ENCODE peak calls at places on chromosomes 12 and 14, in eight cellular contexts. L, K, A, I, Y, T, J and D are unnamed samples. For H3K27me3, the result is how much of the 10 kb centered on the place peaks cover.

GRCh38 chr12:468671-469389 is 9.1 kb downstream of the B4GALNT3 start:
- DNase-seq in L (no peak), K (peak), A (no peak), I (no peak), Y (no peak), T (no peak), J (no peak), D (peak)

GRCh38 chr14:21308132-21308478 is 28.2 kb downstream of the RPGRIP1 start:
- DNase-seq in L (no peak), K (peak), A (no peak), I (no peak), Y (peak), T (peak), J (no peak), D (peak)

GRCh38 chr14:99424306-99424877 is 56.3 kb downstream of the SETD3 start:
- DNase-seq in L (no peak), K (no peak), A (no peak), I (no peak), Y (peak), T (no peak), J (no peak), D (no peak)

GRCh38 chr12:20492251-20492728 is 124.0 kb downstream of the PDE3A start:
- DNase-seq in L (peak), K (peak), A (peak), I (no peak), Y (peak), T (no peak), J (no peak), D (no peak)

GRCh38 chr12:16171348-16171747 is 106.1 kb downstream of the SLC15A5 start:
- DNase-seq in L (no peak), K (no peak), A (no peak), I (no peak), Y (no peak), T (no peak), J (no peak), D (no peak)

GRCh38 chr14:32576088-32576795 is 247.1 kb downstream of the AKAP6 start:
- DNase-seq in L (peak), K (peak), A (peak), I (peak), Y (peak), T (peak), J (peak), D (peak)

GRCh38 chr14:41548666-41549065 is 58.0 kb upstream of the LRFN5 start:
- DNase-seq in L (peak), K (no peak), A (no peak), I (no peak), Y (no peak), T (no peak), J (no peak), D (no peak)

GRCh38 chr12:6141048-6141447 is 16.6 kb upstream of the VWF start:
- DNase-seq in L (peak), K (no peak), A (no peak), I (no peak), Y (no peak), T (no peak), J (no peak), D (no peak)

GRCh38 chr12:63961543-63961942 is 117.0 kb downstream of the SRGAP1 start:
- DNase-seq in L (no peak), K (no peak), A (no peak), I (no peak), Y (no peak), T (no peak), J (no peak), D (no peak)

GRCh38 chr12:40351976-40352375 is 127.2 kb downstream of the LRRK2 start:
- DNase-seq in L (no peak), K (no peak), A (no peak), I (no peak), Y (no peak), T (no peak), J (no peak), D (no peak)

GRCh38 chr12:72448089-72448488 is 175.9 kb downstream of the TRHDE start:
- DNase-seq in L (no peak), K (no peak), A (no peak), I (no peak), Y (no peak), T (no peak), J (no peak), D (no peak)

GRCh38 chr12:72444125-72444524 is 172.0 kb downstream of the TRHDE start:
- DNase-seq in L (no peak), K (no peak), A (no peak), I (no peak), Y (peak), T (no peak), J (no peak), D (no peak)

GRCh38 chr12:72448805-72449204 is 176.6 kb downstream of the TRHDE start:
- DNase-seq in L (no peak), K (no peak), A (no peak), I (no peak), Y (no peak), T (no peak), J (no peak), D (no peak)

GRCh38 chr12:72442217-72442616 is 170.0 kb downstream of the TRHDE start:
- DNase-seq in L (no peak), K (no peak), A (no peak), I (no peak), Y (no peak), T (no peak), J (no peak), D (no peak)

GRCh38 chr12:72444566-72444965 is 172.4 kb downstream of the TRHDE start:
- DNase-seq in L (no peak), K (no peak), A (no peak), I (no peak), Y (no peak), T (no peak), J (no peak), D (no peak)
- H3K27me3 ChIP-seq in L (under half), K (under half), A (under half), I (under half), Y (under half), T (under half), J (under half), D (under half)

DNA sequence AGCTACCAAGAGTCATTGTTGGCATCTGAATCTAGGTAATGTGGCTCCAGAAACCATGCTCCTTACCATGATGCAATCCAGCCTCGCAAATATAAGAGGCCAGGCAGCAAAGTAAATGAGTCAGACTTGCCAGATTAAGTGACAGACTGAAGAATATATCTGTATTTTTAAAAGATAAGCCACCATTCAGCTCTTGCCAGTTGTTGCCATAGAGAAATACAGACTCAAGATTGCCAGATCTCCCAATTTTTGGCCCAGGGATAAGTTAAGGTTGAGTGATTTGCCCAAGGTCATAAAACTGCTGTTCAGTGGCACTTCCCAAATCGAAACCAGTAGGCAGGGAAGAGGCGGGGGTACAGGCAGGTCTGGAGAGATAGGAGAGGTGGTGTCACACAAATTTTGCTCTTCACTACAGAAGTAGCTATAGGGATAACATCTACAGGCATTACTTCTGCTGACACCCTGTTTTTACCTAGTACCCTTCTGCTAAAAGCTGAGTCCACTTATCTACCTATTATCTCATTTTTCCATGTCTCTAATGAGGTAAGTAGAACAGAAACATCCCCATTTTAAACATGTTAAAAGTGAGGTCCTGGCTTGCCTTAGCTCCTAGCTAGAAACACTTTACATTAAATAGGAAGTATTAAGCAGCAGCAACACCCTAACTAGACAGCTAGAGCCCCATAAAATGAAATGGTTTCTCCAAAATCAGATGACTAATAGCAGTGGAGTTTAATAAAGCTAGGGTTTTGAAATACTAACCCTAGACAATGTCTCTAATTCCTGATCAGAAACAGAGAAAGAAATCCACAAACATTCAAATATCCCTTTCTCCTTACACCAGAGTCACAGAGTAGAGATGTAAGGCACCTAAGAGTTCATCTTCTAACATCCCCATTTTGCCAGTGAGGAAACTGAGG is 19.5 kb downstream of the DCAF5 start:
- DNase-seq in L (peak), K (peak), A (no peak), I (no peak), Y (no peak), T (no peak), J (peak), D (peak)
- TF ChIP-seq EZH2phosphoT487 in L (no peak), K (no peak), A (no peak), I (no peak), Y (no peak), T (no peak), J (no peak), D (no peak)

DNA sequence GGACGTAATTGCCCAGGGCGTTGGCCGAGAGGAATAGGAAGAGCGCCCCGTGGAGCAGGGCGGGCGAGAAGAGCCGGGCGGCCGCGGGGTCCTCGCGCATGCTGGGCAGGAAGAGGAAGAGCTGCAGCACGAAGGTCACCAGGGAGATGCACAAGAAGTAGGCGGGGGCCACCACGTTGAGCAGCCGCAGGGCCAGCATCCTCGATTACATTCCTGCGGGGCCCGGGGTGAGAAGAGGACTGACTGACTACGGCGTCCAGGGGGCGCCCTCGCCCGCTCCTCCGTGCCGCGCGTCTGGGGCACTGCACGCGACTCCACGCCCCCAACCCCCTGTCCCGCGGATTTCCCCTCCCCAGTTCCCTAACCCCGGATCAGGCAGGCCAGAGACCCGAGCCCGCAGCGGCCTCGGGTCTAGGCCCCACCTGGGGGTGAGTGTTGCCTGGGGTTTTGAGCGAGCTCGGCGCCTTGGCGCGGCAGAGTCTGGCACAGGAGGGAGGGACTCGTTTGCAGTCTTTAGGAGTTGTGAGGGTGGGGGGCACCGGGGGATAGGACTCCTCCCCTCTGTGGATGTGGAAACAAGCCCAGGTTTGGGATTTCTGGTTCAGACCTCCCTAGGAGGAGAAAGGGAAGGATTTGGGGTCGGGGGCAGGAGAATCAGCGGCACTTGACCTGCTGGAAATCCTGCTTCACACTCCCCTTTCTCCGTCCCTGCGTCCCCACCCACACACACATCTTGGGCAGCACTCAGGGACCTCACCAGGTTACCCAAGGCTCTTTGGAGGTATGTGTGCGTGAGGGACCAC is 1.9 kb downstream of the ZDHHC22 start:
- DNase-seq in L (peak), K (peak), A (peak), I (peak), Y (peak), T (no peak), J (peak), D (peak)
- H3K27me3 ChIP-seq in L (half or more), K (half or more), A (under half), I (half or more), Y (under half), T (under half), J (under half), D (half or more)

GRCh38 chr12:57106021-57106708 is 5.0 kb downstream of the STAT6 start:
- DNase-seq in L (no peak), K (no peak), A (no peak), I (no peak), Y (no peak), T (no peak), J (peak), D (no peak)

GRCh38 chr12:57105011-57105753 is 6.0 kb downstream of the STAT6 start:
- DNase-seq in L (no peak), K (no peak), A (no peak), I (no peak), Y (no peak), T (no peak), J (peak), D (no peak)

GRCh38 chr12:57109207-57110160 is 1.7 kb downstream of the STAT6 start:
- DNase-seq in L (peak), K (no peak), A (no peak), I (no peak), Y (no peak), T (no peak), J (peak), D (no peak)

GRCh38 chr12:57110189-57111045 is 745 bp downstream of the STAT6 start:
- DNase-seq in L (peak), K (peak), A (no peak), I (peak), Y (peak), T (peak), J (peak), D (peak)

GRCh38 chr12:57107456-57107855 is 3.7 kb downstream of the STAT6 start:
- DNase-seq in L (peak), K (no peak), A (no peak), I (no peak), Y (no peak), T (no peak), J (no peak), D (peak)
- TF ChIP-seq EZH2phosphoT487 in L (no peak), K (no peak), A (no peak), I (no peak), Y (no peak), T (no peak), J (no peak), D (no peak)

DNA sequence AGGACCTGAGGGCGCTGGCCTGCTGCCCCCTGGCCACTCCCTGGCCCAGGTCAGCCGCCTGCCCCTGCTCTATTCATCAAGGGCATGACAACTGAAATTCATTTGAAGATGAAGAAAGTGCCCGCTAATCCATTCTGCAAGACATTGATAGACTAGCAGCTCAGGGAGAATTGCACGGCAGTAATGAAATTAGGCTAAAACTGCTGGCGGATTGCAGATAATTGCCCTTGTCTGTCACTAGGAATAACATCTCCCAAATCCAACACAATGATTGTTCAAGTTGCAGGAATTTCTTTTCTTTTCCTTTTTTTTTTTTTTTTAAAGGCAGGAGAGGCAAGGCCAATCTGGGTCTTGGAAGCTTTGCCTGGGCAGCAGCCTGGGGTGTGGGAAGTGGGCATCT is 44.5 kb downstream of the MVK start:
- DNase-seq in L (no peak), K (no peak), A (no peak), I (no peak), Y (no peak), T (no peak), J (no peak), D (no peak)
- H3K27me3 ChIP-seq in L (half or more), K (half or more), A (under half), I (under half), Y (under half), T (under half), J (under half), D (under half)

DNA sequence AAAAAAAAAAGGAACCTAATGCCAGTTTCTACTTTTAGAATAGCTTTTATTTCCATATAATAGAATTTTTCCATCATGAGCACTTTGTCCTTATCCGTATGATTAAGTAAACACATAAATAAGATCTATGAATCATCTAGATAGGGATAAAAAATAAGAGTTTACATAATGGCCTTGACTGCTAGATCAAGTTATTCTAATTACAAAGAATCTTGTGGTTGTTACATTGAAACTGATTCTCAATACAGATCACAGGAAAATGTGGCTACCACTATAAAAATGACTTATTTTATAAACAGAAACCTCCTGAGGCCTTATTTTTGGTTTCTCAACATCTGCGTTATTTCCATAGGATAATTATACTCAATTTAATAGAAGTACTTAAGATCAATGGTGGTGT is 34.4 kb upstream of the NDUFA12 start:
- DNase-seq in L (no peak), K (peak), A (no peak), I (no peak), Y (no peak), T (no peak), J (no peak), D (no peak)
- TF ChIP-seq EZH2phosphoT487 in L (no peak), K (no peak), A (no peak), I (no peak), Y (no peak), T (no peak), J (no peak), D (no peak)

GRCh38 chr14:44736326-44736725 is 225.4 kb downstream of the KLHL28 start:
- DNase-seq in L (no peak), K (no peak), A (no peak), I (no peak), Y (no peak), T (no peak), J (no peak), D (no peak)
- H3K27me3 ChIP-seq in L (under half), K (under half), A (under half), I (under half), Y (under half), T (under half), J (under half), D (under half)

GRCh38 chr14:100915582-100915981 is 12.1 kb upstream of the RTL1 start:
- DNase-seq in L (peak), K (no peak), A (no peak), I (no peak), Y (no peak), T (no peak), J (no peak), D (no peak)
- TF ChIP-seq EZH2phosphoT487 in L (no peak), K (no peak), A (no peak), I (no peak), Y (no peak), T (no peak), J (no peak), D (no peak)

DNA sequence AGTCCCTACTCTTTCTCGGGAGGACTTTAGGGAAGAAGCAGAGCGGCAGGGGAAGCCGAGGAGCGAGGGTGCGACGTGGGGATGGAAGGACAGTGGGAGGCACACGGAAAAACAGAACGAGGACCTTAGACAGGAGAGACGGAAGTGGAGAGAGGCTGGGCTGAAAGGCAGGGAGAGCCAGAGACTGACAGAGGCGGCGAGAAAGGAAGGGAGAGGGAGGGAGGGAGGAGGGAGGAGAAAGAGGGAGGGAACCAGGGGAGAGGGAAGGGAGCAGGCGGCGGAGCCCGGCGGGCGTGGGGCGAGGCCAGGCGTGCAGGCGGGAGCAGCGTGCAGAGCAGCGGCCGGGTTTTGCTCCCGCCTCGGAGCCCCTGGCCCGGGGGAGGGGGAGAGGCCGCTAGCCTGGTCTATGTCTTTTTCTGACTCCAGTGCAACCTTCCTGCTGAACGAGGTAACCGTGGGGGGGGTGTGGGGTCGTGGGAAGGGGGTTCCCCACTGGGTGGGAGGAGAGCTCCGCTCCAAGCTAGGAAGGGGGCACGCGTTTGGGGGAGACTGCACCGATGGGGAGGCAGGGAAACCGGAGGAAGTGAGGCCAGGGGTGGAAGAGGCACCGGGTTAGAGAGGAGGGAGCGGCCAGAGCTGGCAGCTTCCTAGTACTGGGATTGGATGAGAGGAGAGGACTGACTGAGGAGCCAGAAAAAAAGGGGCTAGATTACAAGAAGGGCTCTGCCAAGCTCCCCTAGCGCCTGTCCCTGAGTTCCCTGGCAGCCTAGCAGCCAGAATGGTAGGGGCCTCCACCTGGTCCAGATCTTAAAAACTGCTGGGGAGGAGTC is 2.8 kb upstream of the CACNB3 start:
- DNase-seq in L (peak), K (peak), A (peak), I (peak), Y (peak), T (peak), J (peak), D (peak)
- H3K27me3 ChIP-seq in L (under half), K (under half), A (under half), I (under half), Y (half or more), T (under half), J (under half), D (under half)